ENCODE peak calls at places on chromosome 4, in seven cellular contexts. J is fibroblast of lung; W is upper lobe of right lung; C is H7; S is CD8-positive, alpha-beta memory T cell; U is retinal pigment epithelial cell; X is AG04450. Y is an unnamed sample.

GRCh38 chr4:113232194-113232593 is 182.7 kb downstream of the ANK2 start:
- DNase-seq in J (no peak), W (no peak), S (no peak), X (no peak), C (no peak), U (peak), Y (peak)

GRCh38 chr4:112546476-112546875 is 30.5 kb upstream of the NEUROG2 start:
- DNase-seq in X (no peak), W (no peak), C (no peak), U (no peak), S (no peak), J (no peak), Y (no peak)

GRCh38 chr4:167616471-167616870 is 382.2 kb upstream of the SPOCK3 start:
- DNase-seq in S (no peak), J (peak), X (no peak), W (no peak), U (no peak), C (no peak), Y (peak)

GRCh38 chr4:126572264-126572663 is 1060.5 kb upstream of the INTU start:
- DNase-seq in C (no peak), X (no peak), S (no peak), J (no peak), W (no peak), U (no peak), Y (no peak)

GRCh38 chr4:184850431-184851199 is 24.8 kb upstream of the ACSL1 start:
- DNase-seq in X (no peak), S (no peak), C (no peak), W (no peak), U (no peak), J (no peak), Y (no peak)

GRCh38 chr4:5569451-5569850 is 138.9 kb downstream of the EVC2 start:
- DNase-seq in J (no peak), X (no peak), U (no peak), S (no peak), C (no peak), W (no peak), Y (no peak)

GRCh38 chr4:182736207-182736606 is 181.0 kb downstream of the DCTD start:
- DNase-seq in X (no peak), S (no peak), C (no peak), J (no peak), W (no peak), U (no peak), Y (no peak)

GRCh38 chr4:75036046-75036445 is 103.1 kb downstream of the PARM1 start:
- DNase-seq in S (no peak), C (no peak), J (no peak), W (no peak), U (no peak), X (no peak), Y (no peak)

GRCh38 chr4:52358855-52359254 is 300.2 kb downstream of the USP46 start:
- DNase-seq in C (no peak), U (no peak), S (no peak), W (no peak), J (no peak), X (no peak), Y (no peak)

GRCh38 chr4:13910556-13910955 is 283.0 kb upstream of the BOD1L1 start:
- DNase-seq in X (no peak), S (no peak), J (peak), U (no peak), C (no peak), W (no peak), Y (no peak)

GRCh38 chr4:95508421-95508820 is 40.4 kb downstream of the UNC5C start:
- DNase-seq in S (no peak), J (peak), X (no peak), U (no peak), W (no peak), C (no peak), Y (peak)

GRCh38 chr4:110516106-110516922 is 40.4 kb downstream of the ENPEP start:
- DNase-seq in U (no peak), C (peak), X (no peak), W (peak), S (peak), J (peak), Y (peak)

GRCh38 chr4:68748181-68748981 is 67.4 kb upstream of the UGT2B10 start:
- DNase-seq in S (no peak), C (no peak), J (no peak), X (no peak), U (no peak), W (no peak), Y (no peak)

GRCh38 chr4:167222098-167222497 is 12.2 kb downstream of the SPOCK3 start:
- DNase-seq in X (no peak), W (no peak), S (no peak), J (no peak), C (no peak), U (no peak), Y (no peak)

GRCh38 chr4:167883271-167883670 is 209.1 kb upstream of the ANXA10 start:
- DNase-seq in J (no peak), U (no peak), X (no peak), S (no peak), C (no peak), W (no peak), Y (no peak)

GRCh38 chr4:173801361-173801760 is 271.3 kb upstream of the HAND2 start:
- DNase-seq in X (no peak), S (no peak), W (no peak), U (no peak), C (no peak), J (no peak), Y (no peak)

GRCh38 chr4:39568805-39569204 is 41.6 kb upstream of the UGDH start:
- DNase-seq in X (no peak), J (no peak), C (no peak), W (no peak), U (no peak), S (no peak), Y (no peak)
- H3K4me3 ChIP-seq in X (no peak), J (no peak), C (no peak), W (no peak), U (no peak), S (no peak), Y (no peak)

GRCh38 chr4:122968227-122968812 is 45.9 kb upstream of the NUDT6 start:
- DNase-seq in S (no peak), J (no peak), C (no peak), X (no peak), U (no peak), W (no peak), Y (peak)
- H3K4me3 ChIP-seq in S (no peak), J (no peak), C (no peak), X (no peak), U (no peak), W (no peak), Y (no peak)

DNA sequence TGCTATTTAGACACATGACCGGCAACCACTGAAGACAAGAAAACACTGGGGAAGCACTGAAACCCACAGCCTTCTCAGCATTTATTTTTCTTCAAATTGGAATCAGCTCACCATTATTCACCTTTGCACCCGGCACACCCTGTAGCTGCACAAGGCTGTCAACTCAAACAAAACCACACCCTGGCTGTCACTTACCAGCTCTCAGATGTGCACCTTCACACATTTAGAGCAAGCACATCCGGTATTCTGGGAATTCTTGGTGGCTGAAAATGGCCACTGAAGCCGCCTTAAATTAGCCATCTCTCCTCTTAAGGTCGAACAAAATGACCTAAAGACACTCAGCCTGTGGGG is 5.9 kb downstream of the ZFYVE28 start:
- DNase-seq in C (no peak), S (peak), J (no peak), U (no peak), W (no peak), X (no peak), Y (no peak)
- H3K4me3 ChIP-seq in C (peak), S (peak), J (peak), U (peak), W (peak), X (peak), Y (peak)

DNA sequence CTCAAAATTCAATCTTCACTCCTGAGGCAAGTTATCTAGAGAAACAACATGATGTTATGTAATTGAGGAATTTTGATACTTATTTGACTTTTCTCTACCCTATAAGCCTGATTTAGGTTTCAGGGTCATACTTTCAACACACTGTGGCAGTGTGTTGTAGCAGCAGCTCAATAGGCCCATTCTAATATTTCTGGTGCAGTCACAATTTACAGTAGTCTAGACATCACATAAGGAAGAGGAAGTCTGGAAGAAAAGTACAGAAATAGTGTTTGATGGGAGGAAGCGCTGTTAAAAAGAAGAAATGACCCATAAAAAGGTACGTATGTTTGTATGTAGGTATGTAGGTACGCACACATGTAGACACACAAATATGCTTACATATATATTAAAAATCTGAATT is 194.3 kb downstream of the ARHGAP24 start:
- DNase-seq in U (no peak), J (no peak), X (no peak), C (no peak), S (no peak), W (no peak), Y (no peak)
- H3K4me3 ChIP-seq in U (no peak), J (no peak), X (no peak), C (no peak), S (no peak), W (no peak), Y (no peak)

GRCh38 chr4:84496356-84497219 is 2.5 kb downstream of the NKX6-1 start:
- DNase-seq in U (no peak), S (no peak), X (no peak), C (peak), W (no peak), J (no peak), Y (peak)
- H3K4me3 ChIP-seq in U (no peak), S (no peak), X (no peak), C (peak), W (no peak), J (peak), Y (no peak)

GRCh38 chr4:153223935-153224334 is 19.7 kb downstream of the TRIM2 start:
- DNase-seq in U (peak), C (no peak), X (no peak), W (no peak), S (no peak), J (peak), Y (peak)
- H3K4me3 ChIP-seq in U (peak), C (no peak), X (peak), W (peak), S (no peak), J (peak), Y (peak)

DNA sequence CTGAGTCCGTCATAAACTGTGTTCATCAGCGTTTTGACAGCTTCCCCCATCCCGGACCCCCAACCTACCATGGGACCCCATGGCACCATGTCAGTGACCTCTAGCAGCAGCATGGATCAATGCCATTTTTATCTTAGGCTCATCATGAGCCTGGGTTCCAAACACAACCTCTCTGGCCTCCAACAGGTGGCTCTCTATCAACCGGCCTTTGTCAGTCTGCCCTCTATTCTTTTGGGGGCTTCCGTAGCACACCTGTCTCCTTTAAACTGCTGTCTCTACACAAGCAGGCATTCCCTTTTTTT is 716 bp upstream of the TMEM150C start:
- DNase-seq in J (no peak), S (no peak), U (no peak), W (no peak), X (no peak), C (peak), Y (no peak)
- H3K4me3 ChIP-seq in J (no peak), S (no peak), U (no peak), W (peak), X (no peak), C (no peak), Y (no peak)

Y was measured in fibroblast of pulmonary artery.